ENCODE peak calls at places on chromosomes 2 and 18, in five cellular contexts. W is GM23248, S is endothelial cell of umbilical vein, C is neuronal stem cell, Z is astrocyte. N is an unnamed sample. For H3K4me1, the result is how much of the 10 kb centered on the place peaks cover.

GRCh38 chr2:238946586-238947242 is 98.8 kb downstream of the TWIST2 start:
- DNase-seq in C (no peak), S (no peak), Z (no peak), W (no peak), N (no peak)

GRCh38 chr18:74546007-74546406 is 11.7 kb downstream of the CNDP1 start:
- DNase-seq in S (no peak), Z (no peak), C (no peak), W (no peak), N (no peak)

GRCh38 chr2:241844066-241844728 is 14.5 kb downstream of the PDCD1 start:
- DNase-seq in C (peak), W (peak), Z (peak), S (peak), N (peak)

GRCh38 chr2:12442627-12442928 is 274.2 kb upstream of the TRIB2 start:
- DNase-seq in Z (peak), S (no peak), C (no peak), W (peak), N (no peak)

GRCh38 chr2:236282406-236282805 is 18.2 kb upstream of the ASB18 start:
- DNase-seq in W (no peak), S (no peak), C (no peak), Z (no peak), N (no peak)

GRCh38 chr2:169129703-169130243 is 60.4 kb downstream of the DHRS9 start:
- DNase-seq in W (no peak), Z (no peak), S (no peak), C (no peak), N (no peak)

GRCh38 chr2:120600786-120601185 is 134.9 kb upstream of the GLI2 start:
- DNase-seq in C (no peak), S (no peak), W (no peak), Z (no peak), N (no peak)

GRCh38 chr2:10338242-10339188 is 35.8 kb downstream of the HPCAL1 start:
- DNase-seq in S (no peak), C (no peak), W (no peak), Z (no peak), N (no peak)

GRCh38 chr2:242075163-242075562 is 205.6 kb downstream of the RTP5 start:
- DNase-seq in S (no peak), Z (peak), C (no peak), W (peak), N (peak)

GRCh38 chr2:126643431-126643830 is 12.5 kb upstream of the GYPC start:
- DNase-seq in W (no peak), C (no peak), S (no peak), Z (no peak), N (no peak)

GRCh38 chr2:96205238-96205637 is 3.4 kb downstream of the STARD7 start:
- DNase-seq in S (no peak), C (no peak), Z (peak), W (peak), N (peak)

GRCh38 chr2:96205888-96206287 is 2.7 kb downstream of the STARD7 start:
- DNase-seq in Z (peak), S (peak), C (no peak), W (peak), N (peak)

GRCh38 chr2:96203130-96204028 is 5.2 kb downstream of the STARD7 start:
- DNase-seq in W (peak), Z (no peak), S (peak), C (no peak), N (peak)

GRCh38 chr2:96207073-96207777 is 1.4 kb downstream of the STARD7 start:
- DNase-seq in S (no peak), Z (no peak), C (no peak), W (peak), N (peak)

GRCh38 chr2:96204836-96205235 is 3.8 kb downstream of the STARD7 start:
- DNase-seq in Z (no peak), W (no peak), C (no peak), S (peak), N (no peak)
- H3K4me1 ChIP-seq in Z (under half), W (half or more), C (under half), S (under half), N (half or more)

GRCh38 chr2:197239434-197239833 is 71.1 kb downstream of the ANKRD44 start:
- DNase-seq in W (no peak), S (no peak), C (no peak), Z (no peak), N (no peak)
- H3K9ac ChIP-seq in W (no peak), S (no peak), C (no peak), Z (no peak), N (no peak)

DNA sequence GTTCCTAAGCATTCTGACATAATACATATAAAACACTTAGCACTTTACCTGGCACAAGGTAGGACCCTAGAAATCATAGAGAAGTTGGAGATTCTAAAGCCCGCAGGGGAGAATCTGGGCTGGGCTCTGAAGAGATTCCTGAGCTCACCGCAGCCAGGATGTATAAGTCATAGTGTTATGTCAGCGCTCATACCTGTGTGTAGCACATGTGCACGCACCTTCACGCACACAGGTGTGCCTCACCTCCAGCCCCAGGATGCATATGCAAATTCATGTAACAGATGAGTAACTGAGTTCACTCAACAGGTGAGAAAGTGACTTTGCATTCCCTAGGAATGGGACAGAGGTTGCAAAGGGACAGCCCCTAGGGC is 7.9 kb upstream of the SDC1 start:
- DNase-seq in W (no peak), Z (no peak), C (no peak), S (no peak), N (no peak)
- H3K4me3 ChIP-seq in W (no peak), Z (no peak), C (no peak), S (no peak), N (no peak)

GRCh38 chr18:63218472-63218871 is 101.1 kb downstream of the BCL2 start:
- DNase-seq in C (no peak), S (no peak), W (no peak), Z (no peak), N (no peak)
- H3K4me1 ChIP-seq in C (under half), S (under half), W (under half), Z (under half), N (under half)

N was measured in adipocyte.